ENCODE peak calls at places on chromosomes 7 and 10, in ten cellular contexts. One of them, this sample, is unnamed.

GRCh38 chr7:33511735-33512134 is 382.4 kb downstream of the BBS9 start:
- DNase-seq in non-pigmented ciliary epithelial cell: no peak
- DNase-seq in nucleus accumbens: no peak
- DNase-seq in cardiac fibroblast: no peak
- DNase-seq in stimulated activated CD4-positive, alpha-beta T cell treated with anti-CD3 and anti-CD28 coated beads, Interleukin-1b, Interleukin-23, amount 100 ng/mL, for 24 hours: no peak
- DNase-seq in AG04449: no peak
- DNase-seq in activated T-cell treated with anti-CD3 and anti-CD28 coated beads, Interleukin-2, amount 50 U/mL, for 4 hours: no peak
- DNase-seq in C1 segment of cervical spinal cord: no peak
- DNase-seq in ELR: no peak
- DNase-seq in EL: no peak
- DNase-seq in this sample: no peak

GRCh38 chr7:151366141-151366871 is 24.7 kb downstream of the NUB1 start:
- DNase-seq in non-pigmented ciliary epithelial cell: no peak
- DNase-seq in stimulated activated CD4-positive, alpha-beta T cell treated with anti-CD3 and anti-CD28 coated beads, Interleukin-1b, Interleukin-23, amount 100 ng/mL, for 24 hours: no peak
- DNase-seq in nucleus accumbens: no peak
- DNase-seq in EL: no peak
- DNase-seq in C1 segment of cervical spinal cord: no peak
- DNase-seq in AG04449: no peak
- DNase-seq in cardiac fibroblast: no peak
- DNase-seq in ELR: no peak
- DNase-seq in activated T-cell treated with anti-CD3 and anti-CD28 coated beads, Interleukin-2, amount 50 U/mL, for 4 hours: no peak
- DNase-seq in this sample: no peak

GRCh38 chr10:25226775-25227682 is 52.2 kb downstream of the GPR158 start:
- DNase-seq in nucleus accumbens: peak; percentile 51
- DNase-seq in ELR: peak; percentile 60
- DNase-seq in stimulated activated CD4-positive, alpha-beta T cell treated with anti-CD3 and anti-CD28 coated beads, Interleukin-1b, Interleukin-23, amount 100 ng/mL, for 24 hours: no peak
- DNase-seq in non-pigmented ciliary epithelial cell: no peak
- DNase-seq in C1 segment of cervical spinal cord: peak; percentile 10
- DNase-seq in activated T-cell treated with anti-CD3 and anti-CD28 coated beads, Interleukin-2, amount 50 U/mL, for 4 hours: no peak
- DNase-seq in AG04449: no peak
- DNase-seq in cardiac fibroblast: peak; percentile 78
- DNase-seq in EL: peak; percentile 29
- DNase-seq in this sample: no peak

GRCh38 chr7:136399378-136399777 is 422.2 kb upstream of the MTPN start:
- DNase-seq in activated T-cell treated with anti-CD3 and anti-CD28 coated beads, Interleukin-2, amount 50 U/mL, for 4 hours: no peak
- DNase-seq in nucleus accumbens: no peak
- DNase-seq in cardiac fibroblast: no peak
- DNase-seq in stimulated activated CD4-positive, alpha-beta T cell treated with anti-CD3 and anti-CD28 coated beads, Interleukin-1b, Interleukin-23, amount 100 ng/mL, for 24 hours: no peak
- DNase-seq in C1 segment of cervical spinal cord: no peak
- DNase-seq in EL: no peak
- DNase-seq in non-pigmented ciliary epithelial cell: no peak
- DNase-seq in AG04449: no peak
- DNase-seq in ELR: no peak
- DNase-seq in this sample: no peak

GRCh38 chr7:43583424-43584199 is 704 bp downstream of the STK17A start:
- DNase-seq in activated T-cell treated with anti-CD3 and anti-CD28 coated beads, Interleukin-2, amount 50 U/mL, for 4 hours: peak; percentile 59
- DNase-seq in nucleus accumbens: peak; percentile 47
- DNase-seq in cardiac fibroblast: peak; percentile 58
- DNase-seq in non-pigmented ciliary epithelial cell: no peak
- DNase-seq in EL: peak; percentile 68
- DNase-seq in stimulated activated CD4-positive, alpha-beta T cell treated with anti-CD3 and anti-CD28 coated beads, Interleukin-1b, Interleukin-23, amount 100 ng/mL, for 24 hours: no peak
- DNase-seq in ELR: peak; percentile 70
- DNase-seq in AG04449: no peak
- DNase-seq in C1 segment of cervical spinal cord: peak; percentile 64
- DNase-seq in this sample: peak; percentile 86

GRCh38 chr10:30036341-30036740 is 23.0 kb downstream of the JCAD start:
- DNase-seq in ELR: no peak
- DNase-seq in non-pigmented ciliary epithelial cell: no peak
- DNase-seq in stimulated activated CD4-positive, alpha-beta T cell treated with anti-CD3 and anti-CD28 coated beads, Interleukin-1b, Interleukin-23, amount 100 ng/mL, for 24 hours: no peak
- DNase-seq in nucleus accumbens: no peak
- DNase-seq in C1 segment of cervical spinal cord: no peak
- DNase-seq in EL: peak; percentile 9
- DNase-seq in cardiac fibroblast: peak; percentile 67
- DNase-seq in activated T-cell treated with anti-CD3 and anti-CD28 coated beads, Interleukin-2, amount 50 U/mL, for 4 hours: no peak
- DNase-seq in AG04449: no peak
- DNase-seq in this sample: no peak

GRCh38 chr7:65269150-65269856 is 104.4 kb upstream of the ZNF92 start:
- DNase-seq in nucleus accumbens: no peak
- DNase-seq in C1 segment of cervical spinal cord: no peak
- DNase-seq in activated T-cell treated with anti-CD3 and anti-CD28 coated beads, Interleukin-2, amount 50 U/mL, for 4 hours: no peak
- DNase-seq in AG04449: no peak
- DNase-seq in EL: peak; percentile 51
- DNase-seq in stimulated activated CD4-positive, alpha-beta T cell treated with anti-CD3 and anti-CD28 coated beads, Interleukin-1b, Interleukin-23, amount 100 ng/mL, for 24 hours: no peak
- DNase-seq in cardiac fibroblast: peak; percentile 16
- DNase-seq in ELR: peak; percentile 52
- DNase-seq in non-pigmented ciliary epithelial cell: no peak
- DNase-seq in this sample: peak; percentile 52

GRCh38 chr10:118216071-118216470 is 126.1 kb downstream of the FAM204A start:
- DNase-seq in C1 segment of cervical spinal cord: no peak
- DNase-seq in cardiac fibroblast: no peak
- DNase-seq in EL: no peak
- DNase-seq in activated T-cell treated with anti-CD3 and anti-CD28 coated beads, Interleukin-2, amount 50 U/mL, for 4 hours: no peak
- DNase-seq in AG04449: no peak
- DNase-seq in nucleus accumbens: no peak
- DNase-seq in ELR: no peak
- DNase-seq in stimulated activated CD4-positive, alpha-beta T cell treated with anti-CD3 and anti-CD28 coated beads, Interleukin-1b, Interleukin-23, amount 100 ng/mL, for 24 hours: no peak
- DNase-seq in non-pigmented ciliary epithelial cell: no peak
- DNase-seq in this sample: no peak

GRCh38 chr10:110504111-110504735 is 6.5 kb downstream of the DUSP5 start:
- DNase-seq in AG04449: no peak
- DNase-seq in ELR: peak; percentile 75
- DNase-seq in cardiac fibroblast: peak; percentile 80
- DNase-seq in non-pigmented ciliary epithelial cell: no peak
- DNase-seq in stimulated activated CD4-positive, alpha-beta T cell treated with anti-CD3 and anti-CD28 coated beads, Interleukin-1b, Interleukin-23, amount 100 ng/mL, for 24 hours: no peak
- DNase-seq in nucleus accumbens: peak; percentile 15
- DNase-seq in C1 segment of cervical spinal cord: peak; percentile 14
- DNase-seq in activated T-cell treated with anti-CD3 and anti-CD28 coated beads, Interleukin-2, amount 50 U/mL, for 4 hours: peak; percentile 49
- DNase-seq in EL: peak; percentile 75
- DNase-seq in this sample: peak; percentile 50

This sample was measured in left cardiac atrium.